ENCODE peak calls at places on chromosome 14, in ten cellular contexts. D, W, L, R, X, V, J, U, N and M are unnamed samples.
A peak's percentile ranks its signal among the peaks of the same experiment; 100 is the strongest.

GRCh38 chr14:52960627-52961026 is 9.8 kb upstream of the FERMT2 start:
- DNase-seq in U (no peak), J (no peak), W (no peak), R (no peak), X (peak; percentile 28), V (no peak), N (no peak), L (no peak), D (no peak), M (no peak)

GRCh38 chr14:69839017-69839416 is 40.2 kb upstream of the SMOC1 start:
- DNase-seq in N (no peak), U (no peak), J (no peak), V (no peak), R (no peak), X (no peak), L (no peak), D (no peak), W (no peak), M (no peak)

GRCh38 chr14:23399591-23399990 is 8.5 kb downstream of the MYH6 start:
- DNase-seq in U (no peak), W (no peak), D (no peak), J (no peak), V (no peak), N (no peak), L (no peak), X (no peak), R (no peak), M (no peak)

GRCh38 chr14:59360923-59361794 is 104.0 kb downstream of the GPR135 start:
- DNase-seq in N (peak; percentile 62), D (peak; percentile 30), L (peak; percentile 59), U (peak; percentile 67), W (peak; percentile 55), J (peak; percentile 75), V (peak; percentile 84), R (peak; percentile 69), X (peak; percentile 92), M (no peak)

GRCh38 chr14:34548472-34548981 is 9.0 kb upstream of the EAPP start:
- DNase-seq in N (no peak), X (no peak), R (no peak), V (peak; percentile 38), U (no peak), D (no peak), W (peak; percentile 26), L (no peak), J (peak; percentile 59), M (no peak)

GRCh38 chr14:31097081-31097480 is 70.9 kb upstream of the STRN3 start:
- DNase-seq in U (no peak), L (no peak), V (no peak), R (no peak), W (no peak), N (no peak), J (no peak), X (no peak), D (no peak), M (no peak)

GRCh38 chr14:73124180-73124894 is 12.0 kb upstream of the PSEN1 start:
- DNase-seq in X (no peak), L (no peak), U (no peak), N (no peak), D (no peak), W (no peak), V (no peak), J (no peak), R (no peak), M (no peak)

GRCh38 chr14:64726585-64726890 is 22.3 kb downstream of the PLEKHG3 start:
- DNase-seq in L (peak; percentile 62), V (peak; percentile 62), D (no peak), W (peak; percentile 42), R (peak; percentile 82), N (no peak), X (no peak), J (no peak), U (peak; percentile 92), M (no peak)

GRCh38 chr14:36520601-36521525 is 831 bp upstream of the NKX2-1 start:
- DNase-seq in N (peak; percentile 73), D (peak; percentile 24), R (peak; percentile 64), U (peak; percentile 30), J (no peak), V (no peak), X (peak; percentile 49), W (no peak), L (peak; percentile 44), M (peak; percentile 57)
- TF ChIP-seq EP300 in N (no peak), D (no peak), R (no peak), U (no peak), J (no peak), V (no peak), X (no peak), W (no peak), L (no peak), M (no peak)

GRCh38 chr14:74594021-74594420 is 18.0 kb downstream of the LTBP2 start:
- DNase-seq in J (no peak), W (no peak), N (no peak), D (no peak), X (no peak), U (no peak), V (no peak), R (no peak), L (no peak), M (no peak)

GRCh38 chr14:74592476-74593191 is 19.4 kb downstream of the LTBP2 start:
- DNase-seq in L (no peak), R (no peak), N (no peak), J (no peak), V (no peak), X (no peak), D (no peak), U (no peak), W (no peak), M (no peak)

GRCh38 chr14:74593241-74593985 is 18.6 kb downstream of the LTBP2 start:
- DNase-seq in D (no peak), R (no peak), U (no peak), W (no peak), L (no peak), J (no peak), V (no peak), X (no peak), N (no peak), M (no peak)

GRCh38 chr14:74596747-74597456 is 15.1 kb downstream of the LTBP2 start:
- DNase-seq in X (no peak), J (no peak), R (no peak), U (no peak), D (no peak), V (no peak), L (no peak), N (no peak), W (peak; percentile 70), M (no peak)

DNA sequence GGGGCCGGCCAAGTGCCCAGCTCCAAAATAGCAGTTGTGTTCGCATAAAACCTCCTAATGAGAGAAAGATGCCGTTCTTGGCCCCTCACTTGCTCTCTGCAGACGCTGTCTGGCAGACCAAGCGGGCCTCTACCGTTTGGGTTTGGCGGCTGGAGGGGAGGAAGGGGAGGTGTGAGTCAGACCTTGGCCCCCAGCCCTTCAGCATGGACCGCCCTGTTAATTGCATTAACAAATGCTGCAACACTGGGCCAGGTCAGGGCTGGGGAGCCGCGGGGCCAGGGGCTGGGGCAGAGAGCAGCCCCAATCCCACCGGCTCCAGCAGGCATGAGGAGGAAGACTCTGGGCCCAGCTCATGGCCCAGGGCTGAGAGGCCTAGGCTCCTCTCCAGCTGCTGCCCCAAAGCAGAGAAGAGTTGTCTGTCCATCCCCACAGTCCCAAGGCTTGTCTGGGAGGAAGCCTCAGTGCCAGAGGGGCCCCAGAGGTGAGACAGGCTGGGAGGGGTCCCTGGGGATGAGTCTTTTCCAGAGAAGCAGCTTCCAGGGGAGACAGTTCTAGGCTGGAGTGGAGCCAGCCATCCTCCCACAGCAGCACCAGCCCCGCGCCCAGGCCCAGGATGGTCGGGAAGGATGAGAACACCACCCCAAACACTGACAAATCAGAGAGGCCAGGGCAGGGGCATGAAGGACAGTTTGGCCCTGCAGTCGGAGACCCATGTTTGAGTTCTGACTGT is 16.9 kb downstream of the LTBP2 start:
- DNase-seq in V (peak; percentile 87), D (no peak), X (no peak), L (no peak), R (no peak), W (peak; percentile 88), J (peak; percentile 90), U (peak; percentile 36), N (peak; percentile 70), M (no peak)
- H3K27ac ChIP-seq in V (peak overlapping the region; percentile 77), D (no peak overlapping the region), X (peak overlapping the region; percentile 69), L (peak overlapping the region; percentile 84), R (no peak overlapping the region), W (peak overlapping the region; percentile 73), J (peak overlapping the region; percentile 1), U (peak overlapping the region; percentile 64), N (peak overlapping the region; percentile 88), M (peak overlapping the region; percentile 74)

GRCh38 chr14:63205281-63205575 is 985 bp downstream of the RHOJ start:
- DNase-seq in X (no peak), J (no peak), V (no peak), R (no peak), U (no peak), N (no peak), W (no peak), D (no peak), L (no peak), M (no peak)
- H3K4me3 ChIP-seq in X (peak overlapping the region; percentile 54), J (peak overlapping the region; percentile 47), V (peak overlapping the region; percentile 50), R (no peak overlapping the region), U (no peak overlapping the region), N (peak overlapping the region; percentile 65), W (peak overlapping the region; percentile 43), D (no peak overlapping the region), L (peak overlapping the region; percentile 41), M (peak overlapping the region; percentile 57)

GRCh38 chr14:93114068-93114710 is 1.5 kb downstream of the ITPK1 start:
- DNase-seq in X (no peak), D (no peak), W (peak; percentile 51), L (no peak), U (no peak), V (no peak), N (no peak), J (no peak), R (no peak), M (no peak)

GRCh38 chr14:93110856-93111419 is 4.8 kb downstream of the ITPK1 start:
- DNase-seq in U (no peak), X (no peak), N (no peak), L (no peak), V (no peak), R (no peak), J (no peak), W (no peak), D (no peak), M (no peak)

GRCh38 chr14:93113678-93114067 is 2.1 kb downstream of the ITPK1 start:
- DNase-seq in R (no peak), D (no peak), J (no peak), U (no peak), V (no peak), N (no peak), W (no peak), X (no peak), L (no peak), M (no peak)

GRCh38 chr14:93114713-93115068 is 1.0 kb downstream of the ITPK1 start:
- DNase-seq in V (no peak), J (no peak), U (peak; percentile 45), X (peak; percentile 43), N (no peak), L (peak; percentile 42), W (peak; percentile 61), R (no peak), D (no peak), M (no peak)

DNA sequence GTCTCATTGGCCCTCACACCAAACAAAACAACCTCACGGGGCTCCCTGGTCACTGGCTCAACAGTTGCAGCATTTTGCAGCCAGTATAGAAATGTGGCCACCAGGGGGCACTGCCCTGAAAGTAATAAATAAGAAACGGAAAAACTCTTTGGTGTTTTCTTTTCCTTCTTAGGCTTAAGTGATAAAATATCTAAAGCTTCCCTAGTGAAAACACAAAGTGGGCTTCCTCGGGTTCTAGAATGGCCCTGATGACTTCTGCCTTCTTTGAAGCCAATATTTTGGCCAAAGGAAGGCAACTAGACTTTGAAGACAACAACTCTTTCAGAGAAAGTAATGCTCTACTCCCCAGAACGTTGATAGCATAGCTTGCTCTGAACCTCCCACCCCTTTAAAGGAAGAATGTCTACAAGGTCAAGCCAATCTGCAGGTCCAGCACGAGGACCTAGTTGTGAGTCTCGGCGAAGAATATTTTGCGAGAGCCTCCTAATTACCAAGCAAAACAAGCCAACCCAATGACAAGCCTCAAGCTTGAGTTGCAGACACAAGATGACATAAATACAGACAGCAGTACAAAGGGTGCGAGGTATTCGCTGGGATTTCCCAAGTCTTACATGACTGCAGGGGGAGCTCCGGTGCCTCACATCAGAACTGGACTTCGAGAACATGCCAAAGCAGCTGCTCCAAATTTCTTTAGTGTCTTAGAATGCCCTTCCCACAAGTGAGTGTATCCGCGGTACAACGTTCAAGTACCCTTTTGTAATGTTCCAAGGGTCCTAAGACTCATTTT is 2.6 kb downstream of the ITPK1 start:
- DNase-seq in R (peak; percentile 76), J (peak; percentile 87), W (peak; percentile 82), D (peak; percentile 53), L (peak; percentile 90), V (peak; percentile 92), N (peak; percentile 71), X (peak; percentile 87), U (peak; percentile 90), M (peak; percentile 97)
- TF ChIP-seq EP300 in R (no peak), J (no peak), W (no peak), D (no peak), L (no peak), V (no peak), N (no peak), X (no peak), U (no peak), M (no peak)